ENCODE peak calls at places on chromosomes 11 and 22, in ten cellular contexts. E is mucosa of descending colon, H is left ventricle myocardium inferior, B is NCI-H1930, F is AG04450, R is CD14-positive monocyte, D is gastrocnemius medialis, S is BJ, J is RCC 7860, V is A172. T is an unnamed sample.

GRCh38 chr11:61071208-61071681 is 31.0 kb upstream of the CD5 start:
- DNase-seq in E (no peak), H (no peak), B (no peak), F (no peak), R (no peak), D (no peak), S (no peak), J (no peak), V (no peak), T (no peak)

GRCh38 chr11:20671856-20672546 is 2.6 kb downstream of the NELL1 start:
- DNase-seq in E (no peak), H (no peak), B (peak; percentile 46), F (no peak), R (no peak), D (no peak), S (no peak), J (no peak), V (no peak), T (no peak)

GRCh38 chr11:2991477-2992233 is 474 bp downstream of the NAP1L4 start:
- DNase-seq in E (no peak), H (no peak), B (no peak), F (no peak), R (peak; percentile 61), D (no peak), S (no peak), J (no peak), V (no peak), T (peak; percentile 58)

GRCh38 chr11:45444796-45445195 is 158.7 kb upstream of the SYT13 start:
- DNase-seq in E (no peak), H (no peak), B (no peak), F (no peak), R (no peak), D (no peak), S (no peak), J (peak; percentile 18), V (peak; percentile 61), T (no peak)

GRCh38 chr11:117189941-117190544 is 9.1 kb upstream of the TAGLN start:
- DNase-seq in E (no peak), H (no peak), B (no peak), F (no peak), R (peak; percentile 16), D (no peak), S (no peak), J (no peak), V (no peak), T (no peak)

GRCh38 chr11:78417175-78417887 is at the start of gene GAB2:
- DNase-seq in E (peak; percentile 70), H (no peak), B (no peak), F (no peak), R (peak; percentile 73), D (no peak), S (no peak), J (no peak), V (no peak), T (no peak)

GRCh38 chr11:61485080-61485479 is 23.5 kb upstream of the LRRC10B start:
- DNase-seq in E (no peak), H (no peak), B (no peak), F (no peak), R (no peak), D (no peak), S (no peak), J (no peak), V (no peak), T (no peak)

GRCh38 chr11:69076129-69076791 is 27.5 kb downstream of the TPCN2 start:
- DNase-seq in E (no peak), H (no peak), B (no peak), F (peak; percentile 3), R (no peak), D (no peak), S (no peak), J (peak; percentile 81), V (peak; percentile 82), T (no peak)

GRCh38 chr11:119107538-119108150 is 500 bp downstream of the C2CD2L start:
- DNase-seq in E (peak; percentile 24), H (no peak), B (no peak), F (no peak), R (no peak), D (no peak), S (no peak), J (no peak), V (no peak), T (no peak)

GRCh38 chr11:90757851-90758494 is 535.1 kb upstream of the CHORDC1 start:
- DNase-seq in E (no peak), H (no peak), B (peak; percentile 34), F (no peak), R (no peak), D (no peak), S (no peak), J (no peak), V (no peak), T (no peak)

GRCh38 chr11:114296190-114296978 is at the start of gene NNMT:
- DNase-seq in E (peak; percentile 34), H (peak; percentile 68), B (no peak), F (peak; percentile 92), R (no peak), D (peak; percentile 53), S (peak; percentile 95), J (peak; percentile 95), V (peak; percentile 62), T (no peak)

GRCh38 chr11:130213143-130213978 is 53.8 kb downstream of the ST14 start:
- DNase-seq in E (peak; percentile 77), H (peak; percentile 60), B (peak; percentile 8), F (no peak), R (peak; percentile 63), D (peak; percentile 27), S (no peak), J (no peak), V (no peak), T (peak; percentile 67)

GRCh38 chr11:129348813-129349212 is 26.8 kb upstream of the BARX2 start:
- DNase-seq in E (no peak), H (no peak), B (no peak), F (no peak), R (no peak), D (no peak), S (no peak), J (no peak), V (no peak), T (no peak)

GRCh38 chr11:45846174-45846675 is 1.1 kb upstream of the CRY2 start:
- DNase-seq in E (no peak), H (no peak), B (no peak), F (no peak), R (no peak), D (no peak), S (no peak), J (no peak), V (no peak), T (no peak)

GRCh38 chr11:2363130-2363529 is 14.0 kb upstream of the CD81 start:
- DNase-seq in E (no peak), H (no peak), B (no peak), F (no peak), R (no peak), D (no peak), S (no peak), J (no peak), V (no peak), T (no peak)

GRCh38 chr22:25492950-25493790 is 71.3 kb upstream of the GRK3 start:
- DNase-seq in E (no peak), H (no peak), B (no peak), F (no peak), R (no peak), D (no peak), S (no peak), J (no peak), V (no peak), T (no peak)

GRCh38 chr11:78417888-78418583 is 416 bp upstream of the GAB2 start:
- DNase-seq in E (peak; percentile 83), H (peak; percentile 87), B (peak; percentile 78), F (no peak), R (no peak), D (peak; percentile 50), S (no peak), J (peak; percentile 31), V (peak; percentile 44), T (peak; percentile 87)

GRCh38 chr11:120121914-120122473 is 15.9 kb downstream of the TRIM29 start:
- DNase-seq in E (no peak), H (no peak), B (no peak), F (no peak), R (no peak), D (no peak), S (no peak), J (peak; percentile 16), V (peak; percentile 63), T (no peak)

GRCh38 chr11:75077316-75077715 is 19.4 kb downstream of the OR2AT4 start:
- DNase-seq in E (no peak), H (no peak), B (no peak), F (no peak), R (no peak), D (no peak), S (no peak), J (peak; percentile 47), V (no peak), T (no peak)

GRCh38 chr11:9231848-9232177 is 33.3 kb downstream of the DENND5A start:
- DNase-seq in E (no peak), H (no peak), B (no peak), F (no peak), R (no peak), D (no peak), S (no peak), J (no peak), V (no peak), T (no peak)

GRCh38 chr11:17259931-17260499 is 16.5 kb upstream of the NUCB2 start:
- DNase-seq in E (no peak), H (no peak), B (no peak), F (no peak), R (no peak), D (no peak), S (no peak), J (no peak), V (peak; percentile 25), T (no peak)

GRCh38 chr22:47051435-47052175 is 289.2 kb downstream of the TBC1D22A start:
- DNase-seq in E (no peak), H (no peak), B (no peak), F (no peak), R (no peak), D (no peak), S (no peak), J (no peak), V (no peak), T (no peak)

GRCh38 chr11:65911682-65912568 is 6.9 kb downstream of the C11orf68 start:
- DNase-seq in E (peak; percentile 35), H (peak; percentile 48), B (peak; percentile 28), F (no peak), R (no peak), D (no peak), S (peak; percentile 67), J (peak; percentile 91), V (peak; percentile 97), T (no peak)

GRCh38 chr22:20014526-20015186 is 2.0 kb downstream of the ARVCF start:
- DNase-seq in E (peak; percentile 41), H (no peak), B (no peak), F (no peak), R (no peak), D (no peak), S (no peak), J (no peak), V (no peak), T (no peak)

GRCh38 chr22:48322907-48323306 is 1504.8 kb downstream of the BRD1 start:
- DNase-seq in E (no peak), H (no peak), B (no peak), F (no peak), R (no peak), D (no peak), S (no peak), J (no peak), V (no peak), T (no peak)

GRCh38 chr11:3225159-3225758 is 6.6 kb upstream of the MRGPRG start:
- DNase-seq in E (no peak), H (no peak), B (no peak), F (no peak), R (no peak), D (no peak), S (no peak), J (no peak), V (no peak), T (no peak)

GRCh38 chr11:1564535-1565172 is 7.4 kb downstream of the DUSP8 start:
- DNase-seq in E (peak; percentile 60), H (peak; percentile 75), B (no peak), F (peak; percentile 83), R (peak; percentile 50), D (no peak), S (peak; percentile 60), J (peak; percentile 67), V (peak; percentile 90), T (peak; percentile 56)

GRCh38 chr11:65502274-65502851 is 3.5 kb downstream of the MALAT1 start:
- DNase-seq in E (no peak), H (no peak), B (no peak), F (no peak), R (no peak), D (no peak), S (no peak), J (peak; percentile 33), V (peak; percentile 41), T (no peak)

T was measured in neuronal stem cell.